ENCODE peak calls at places on chromosome 22, in eight cellular contexts. One of them, this sample, is unnamed.

GRCh38 chr22:17149073-17149815 is 9.8 kb downstream of the HDHD5 start:
- DNase-seq in spleen: peak
- DNase-seq in ovary: no peak
- DNase-seq in activated CD4-positive, alpha-beta T cell treated with anti-CD3 and anti-CD28 coated beads, Interleukin-2, amount 50 U/mL, for 1 hour: no peak
- DNase-seq in stimulated activated CD8-positive, alpha-beta memory T cell treated with anti-CD3 and anti-CD28 coated beads, Interleukin-4, amount 100 ng/mL, for 24 hours: no peak
- DNase-seq in GM20000: no peak
- DNase-seq in foreskin fibroblast: no peak
- DNase-seq in mammary epithelial cell: no peak
- DNase-seq in this sample: no peak

GRCh38 chr22:50191041-50191740 is 5.5 kb downstream of the TRABD start:
- DNase-seq in activated CD4-positive, alpha-beta T cell treated with anti-CD3 and anti-CD28 coated beads, Interleukin-2, amount 50 U/mL, for 1 hour: peak
- DNase-seq in GM20000: peak
- DNase-seq in stimulated activated CD8-positive, alpha-beta memory T cell treated with anti-CD3 and anti-CD28 coated beads, Interleukin-4, amount 100 ng/mL, for 24 hours: peak
- DNase-seq in ovary: peak
- DNase-seq in foreskin fibroblast: no peak
- DNase-seq in mammary epithelial cell: no peak
- DNase-seq in spleen: peak
- DNase-seq in this sample: no peak

GRCh38 chr22:37304595-37305343 is 22.5 kb downstream of the CYTH4 start:
- DNase-seq in mammary epithelial cell: peak
- DNase-seq in spleen: no peak
- DNase-seq in GM20000: no peak
- DNase-seq in activated CD4-positive, alpha-beta T cell treated with anti-CD3 and anti-CD28 coated beads, Interleukin-2, amount 50 U/mL, for 1 hour: no peak
- DNase-seq in foreskin fibroblast: peak
- DNase-seq in ovary: no peak
- DNase-seq in stimulated activated CD8-positive, alpha-beta memory T cell treated with anti-CD3 and anti-CD28 coated beads, Interleukin-4, amount 100 ng/mL, for 24 hours: no peak
- DNase-seq in this sample: no peak

GRCh38 chr22:23781065-23781464 is 5.7 kb upstream of the SMARCB1 start:
- DNase-seq in GM20000: no peak
- DNase-seq in ovary: no peak
- DNase-seq in foreskin fibroblast: no peak
- DNase-seq in activated CD4-positive, alpha-beta T cell treated with anti-CD3 and anti-CD28 coated beads, Interleukin-2, amount 50 U/mL, for 1 hour: no peak
- DNase-seq in mammary epithelial cell: no peak
- DNase-seq in spleen: no peak
- DNase-seq in stimulated activated CD8-positive, alpha-beta memory T cell treated with anti-CD3 and anti-CD28 coated beads, Interleukin-4, amount 100 ng/mL, for 24 hours: no peak
- DNase-seq in this sample: no peak

GRCh38 chr22:44354288-44354687 is 41.5 kb upstream of the SHISAL1 start:
- DNase-seq in mammary epithelial cell: no peak
- DNase-seq in spleen: peak
- DNase-seq in stimulated activated CD8-positive, alpha-beta memory T cell treated with anti-CD3 and anti-CD28 coated beads, Interleukin-4, amount 100 ng/mL, for 24 hours: no peak
- DNase-seq in foreskin fibroblast: no peak
- DNase-seq in ovary: peak
- DNase-seq in GM20000: no peak
- DNase-seq in activated CD4-positive, alpha-beta T cell treated with anti-CD3 and anti-CD28 coated beads, Interleukin-2, amount 50 U/mL, for 1 hour: no peak
- DNase-seq in this sample: no peak

GRCh38 chr22:36762687-36763260 is 13.1 kb downstream of the IFT27 start:
- DNase-seq in GM20000: no peak
- DNase-seq in foreskin fibroblast: peak
- DNase-seq in spleen: peak
- DNase-seq in activated CD4-positive, alpha-beta T cell treated with anti-CD3 and anti-CD28 coated beads, Interleukin-2, amount 50 U/mL, for 1 hour: no peak
- DNase-seq in stimulated activated CD8-positive, alpha-beta memory T cell treated with anti-CD3 and anti-CD28 coated beads, Interleukin-4, amount 100 ng/mL, for 24 hours: no peak
- DNase-seq in ovary: peak
- DNase-seq in mammary epithelial cell: no peak
- DNase-seq in this sample: peak

GRCh38 chr22:24834845-24835570 is 29.0 kb downstream of the SGSM1 start:
- DNase-seq in foreskin fibroblast: peak
- DNase-seq in spleen: peak
- DNase-seq in stimulated activated CD8-positive, alpha-beta memory T cell treated with anti-CD3 and anti-CD28 coated beads, Interleukin-4, amount 100 ng/mL, for 24 hours: no peak
- DNase-seq in GM20000: no peak
- DNase-seq in activated CD4-positive, alpha-beta T cell treated with anti-CD3 and anti-CD28 coated beads, Interleukin-2, amount 50 U/mL, for 1 hour: no peak
- DNase-seq in ovary: no peak
- DNase-seq in mammary epithelial cell: peak
- DNase-seq in this sample: no peak

GRCh38 chr22:37126383-37126782 is 16.9 kb upstream of the TMPRSS6 start:
- DNase-seq in foreskin fibroblast: no peak
- DNase-seq in mammary epithelial cell: no peak
- DNase-seq in GM20000: no peak
- DNase-seq in ovary: no peak
- DNase-seq in spleen: no peak
- DNase-seq in activated CD4-positive, alpha-beta T cell treated with anti-CD3 and anti-CD28 coated beads, Interleukin-2, amount 50 U/mL, for 1 hour: no peak
- DNase-seq in stimulated activated CD8-positive, alpha-beta memory T cell treated with anti-CD3 and anti-CD28 coated beads, Interleukin-4, amount 100 ng/mL, for 24 hours: no peak
- DNase-seq in this sample: no peak

GRCh38 chr22:39932166-39932565 is 28.0 kb upstream of the TMA7B start:
- DNase-seq in spleen: no peak
- DNase-seq in activated CD4-positive, alpha-beta T cell treated with anti-CD3 and anti-CD28 coated beads, Interleukin-2, amount 50 U/mL, for 1 hour: no peak
- DNase-seq in mammary epithelial cell: no peak
- DNase-seq in GM20000: no peak
- DNase-seq in stimulated activated CD8-positive, alpha-beta memory T cell treated with anti-CD3 and anti-CD28 coated beads, Interleukin-4, amount 100 ng/mL, for 24 hours: no peak
- DNase-seq in foreskin fibroblast: no peak
- DNase-seq in ovary: no peak
- DNase-seq in this sample: no peak

GRCh38 chr22:30423296-30423958 is 2.1 kb upstream of the MTFP1 start:
- DNase-seq in spleen: peak
- DNase-seq in stimulated activated CD8-positive, alpha-beta memory T cell treated with anti-CD3 and anti-CD28 coated beads, Interleukin-4, amount 100 ng/mL, for 24 hours: peak
- DNase-seq in foreskin fibroblast: no peak
- DNase-seq in ovary: no peak
- DNase-seq in mammary epithelial cell: peak
- DNase-seq in activated CD4-positive, alpha-beta T cell treated with anti-CD3 and anti-CD28 coated beads, Interleukin-2, amount 50 U/mL, for 1 hour: peak
- DNase-seq in GM20000: no peak
- DNase-seq in this sample: no peak

GRCh38 chr22:39242809-39243442 is 1.9 kb downstream of the PDGFB start:
- DNase-seq in stimulated activated CD8-positive, alpha-beta memory T cell treated with anti-CD3 and anti-CD28 coated beads, Interleukin-4, amount 100 ng/mL, for 24 hours: no peak
- DNase-seq in activated CD4-positive, alpha-beta T cell treated with anti-CD3 and anti-CD28 coated beads, Interleukin-2, amount 50 U/mL, for 1 hour: peak
- DNase-seq in ovary: no peak
- DNase-seq in foreskin fibroblast: no peak
- DNase-seq in spleen: no peak
- DNase-seq in GM20000: no peak
- DNase-seq in mammary epithelial cell: peak
- DNase-seq in this sample: no peak

GRCh38 chr22:39471421-39472141 is 14.8 kb downstream of the MGAT3 start:
- DNase-seq in foreskin fibroblast: peak
- DNase-seq in activated CD4-positive, alpha-beta T cell treated with anti-CD3 and anti-CD28 coated beads, Interleukin-2, amount 50 U/mL, for 1 hour: no peak
- DNase-seq in spleen: no peak
- DNase-seq in GM20000: peak
- DNase-seq in mammary epithelial cell: peak
- DNase-seq in ovary: no peak
- DNase-seq in stimulated activated CD8-positive, alpha-beta memory T cell treated with anti-CD3 and anti-CD28 coated beads, Interleukin-4, amount 100 ng/mL, for 24 hours: no peak
- DNase-seq in this sample: peak

GRCh38 chr22:45503816-45504702 is 1.4 kb downstream of the FBLN1 start:
- DNase-seq in ovary: peak
- DNase-seq in GM20000: no peak
- DNase-seq in spleen: no peak
- DNase-seq in foreskin fibroblast: peak
- DNase-seq in stimulated activated CD8-positive, alpha-beta memory T cell treated with anti-CD3 and anti-CD28 coated beads, Interleukin-4, amount 100 ng/mL, for 24 hours: no peak
- DNase-seq in activated CD4-positive, alpha-beta T cell treated with anti-CD3 and anti-CD28 coated beads, Interleukin-2, amount 50 U/mL, for 1 hour: no peak
- DNase-seq in mammary epithelial cell: peak
- DNase-seq in this sample: peak

GRCh38 chr22:30802202-30803166 is 107.8 kb downstream of the OSBP2 start:
- DNase-seq in foreskin fibroblast: peak
- DNase-seq in ovary: peak
- DNase-seq in GM20000: peak
- DNase-seq in mammary epithelial cell: peak
- DNase-seq in activated CD4-positive, alpha-beta T cell treated with anti-CD3 and anti-CD28 coated beads, Interleukin-2, amount 50 U/mL, for 1 hour: peak
- DNase-seq in spleen: peak
- DNase-seq in stimulated activated CD8-positive, alpha-beta memory T cell treated with anti-CD3 and anti-CD28 coated beads, Interleukin-4, amount 100 ng/mL, for 24 hours: peak
- DNase-seq in this sample: peak

GRCh38 chr22:37043828-37044538 is 7.6 kb upstream of the KCTD17 start:
- DNase-seq in spleen: peak
- DNase-seq in mammary epithelial cell: peak
- DNase-seq in stimulated activated CD8-positive, alpha-beta memory T cell treated with anti-CD3 and anti-CD28 coated beads, Interleukin-4, amount 100 ng/mL, for 24 hours: peak
- DNase-seq in foreskin fibroblast: peak
- DNase-seq in ovary: peak
- DNase-seq in activated CD4-positive, alpha-beta T cell treated with anti-CD3 and anti-CD28 coated beads, Interleukin-2, amount 50 U/mL, for 1 hour: peak
- DNase-seq in GM20000: peak
- DNase-seq in this sample: peak

GRCh38 chr22:20852076-20852475 is 6.5 kb downstream of the PI4KA start:
- DNase-seq in GM20000: no peak
- DNase-seq in mammary epithelial cell: no peak
- DNase-seq in stimulated activated CD8-positive, alpha-beta memory T cell treated with anti-CD3 and anti-CD28 coated beads, Interleukin-4, amount 100 ng/mL, for 24 hours: no peak
- DNase-seq in spleen: no peak
- DNase-seq in ovary: no peak
- DNase-seq in activated CD4-positive, alpha-beta T cell treated with anti-CD3 and anti-CD28 coated beads, Interleukin-2, amount 50 U/mL, for 1 hour: no peak
- DNase-seq in foreskin fibroblast: no peak
- DNase-seq in this sample: no peak

GRCh38 chr22:28605362-28605761 is 74.3 kb downstream of the TTC28 start:
- DNase-seq in activated CD4-positive, alpha-beta T cell treated with anti-CD3 and anti-CD28 coated beads, Interleukin-2, amount 50 U/mL, for 1 hour: no peak
- DNase-seq in spleen: no peak
- DNase-seq in GM20000: no peak
- DNase-seq in foreskin fibroblast: no peak
- DNase-seq in ovary: no peak
- DNase-seq in stimulated activated CD8-positive, alpha-beta memory T cell treated with anti-CD3 and anti-CD28 coated beads, Interleukin-4, amount 100 ng/mL, for 24 hours: no peak
- DNase-seq in mammary epithelial cell: no peak
- DNase-seq in this sample: no peak

GRCh38 chr22:39434243-39434653 is 22.6 kb upstream of the MGAT3 start:
- DNase-seq in stimulated activated CD8-positive, alpha-beta memory T cell treated with anti-CD3 and anti-CD28 coated beads, Interleukin-4, amount 100 ng/mL, for 24 hours: no peak
- DNase-seq in foreskin fibroblast: no peak
- DNase-seq in spleen: no peak
- DNase-seq in ovary: no peak
- DNase-seq in mammary epithelial cell: no peak
- DNase-seq in activated CD4-positive, alpha-beta T cell treated with anti-CD3 and anti-CD28 coated beads, Interleukin-2, amount 50 U/mL, for 1 hour: no peak
- DNase-seq in GM20000: no peak
- DNase-seq in this sample: no peak

GRCh38 chr22:37002633-37003032 is 16.6 kb downstream of the TST start:
- DNase-seq in ovary: no peak
- DNase-seq in activated CD4-positive, alpha-beta T cell treated with anti-CD3 and anti-CD28 coated beads, Interleukin-2, amount 50 U/mL, for 1 hour: no peak
- DNase-seq in spleen: no peak
- DNase-seq in stimulated activated CD8-positive, alpha-beta memory T cell treated with anti-CD3 and anti-CD28 coated beads, Interleukin-4, amount 100 ng/mL, for 24 hours: no peak
- DNase-seq in mammary epithelial cell: no peak
- DNase-seq in foreskin fibroblast: no peak
- DNase-seq in GM20000: no peak
- DNase-seq in this sample: no peak

GRCh38 chr22:25814685-25815084 is 72.7 kb downstream of the MYO18B start:
- DNase-seq in foreskin fibroblast: no peak
- DNase-seq in spleen: no peak
- DNase-seq in GM20000: no peak
- DNase-seq in stimulated activated CD8-positive, alpha-beta memory T cell treated with anti-CD3 and anti-CD28 coated beads, Interleukin-4, amount 100 ng/mL, for 24 hours: no peak
- DNase-seq in mammary epithelial cell: no peak
- DNase-seq in activated CD4-positive, alpha-beta T cell treated with anti-CD3 and anti-CD28 coated beads, Interleukin-2, amount 50 U/mL, for 1 hour: no peak
- DNase-seq in ovary: no peak
- DNase-seq in this sample: no peak

GRCh38 chr22:48782817-48783511 is 1044.7 kb downstream of the BRD1 start:
- DNase-seq in activated CD4-positive, alpha-beta T cell treated with anti-CD3 and anti-CD28 coated beads, Interleukin-2, amount 50 U/mL, for 1 hour: no peak
- DNase-seq in foreskin fibroblast: no peak
- DNase-seq in spleen: no peak
- DNase-seq in stimulated activated CD8-positive, alpha-beta memory T cell treated with anti-CD3 and anti-CD28 coated beads, Interleukin-4, amount 100 ng/mL, for 24 hours: no peak
- DNase-seq in mammary epithelial cell: no peak
- DNase-seq in ovary: no peak
- DNase-seq in GM20000: no peak
- DNase-seq in this sample: no peak

GRCh38 chr22:22410121-22410520 is 98.4 kb downstream of the ZNF280B start:
- DNase-seq in GM20000: no peak
- DNase-seq in mammary epithelial cell: no peak
- DNase-seq in activated CD4-positive, alpha-beta T cell treated with anti-CD3 and anti-CD28 coated beads, Interleukin-2, amount 50 U/mL, for 1 hour: no peak
- DNase-seq in foreskin fibroblast: no peak
- DNase-seq in stimulated activated CD8-positive, alpha-beta memory T cell treated with anti-CD3 and anti-CD28 coated beads, Interleukin-4, amount 100 ng/mL, for 24 hours: no peak
- DNase-seq in spleen: peak
- DNase-seq in ovary: peak
- DNase-seq in this sample: no peak

GRCh38 chr22:30115705-30116104 is 35.4 kb downstream of the HORMAD2 start:
- DNase-seq in foreskin fibroblast: peak
- DNase-seq in spleen: no peak
- DNase-seq in GM20000: no peak
- DNase-seq in mammary epithelial cell: peak
- DNase-seq in stimulated activated CD8-positive, alpha-beta memory T cell treated with anti-CD3 and anti-CD28 coated beads, Interleukin-4, amount 100 ng/mL, for 24 hours: no peak
- DNase-seq in activated CD4-positive, alpha-beta T cell treated with anti-CD3 and anti-CD28 coated beads, Interleukin-2, amount 50 U/mL, for 1 hour: no peak
- DNase-seq in ovary: no peak
- DNase-seq in this sample: no peak

GRCh38 chr22:28955817-28956216 is 72.4 kb downstream of the ZNRF3 start:
- DNase-seq in activated CD4-positive, alpha-beta T cell treated with anti-CD3 and anti-CD28 coated beads, Interleukin-2, amount 50 U/mL, for 1 hour: peak
- DNase-seq in stimulated activated CD8-positive, alpha-beta memory T cell treated with anti-CD3 and anti-CD28 coated beads, Interleukin-4, amount 100 ng/mL, for 24 hours: peak
- DNase-seq in ovary: no peak
- DNase-seq in foreskin fibroblast: no peak
- DNase-seq in spleen: no peak
- DNase-seq in GM20000: peak
- DNase-seq in mammary epithelial cell: no peak
- DNase-seq in this sample: no peak

GRCh38 chr22:50182176-50183081 is 3.3 kb upstream of the TRABD start:
- DNase-seq in ovary: peak
- DNase-seq in GM20000: no peak
- DNase-seq in foreskin fibroblast: no peak
- DNase-seq in stimulated activated CD8-positive, alpha-beta memory T cell treated with anti-CD3 and anti-CD28 coated beads, Interleukin-4, amount 100 ng/mL, for 24 hours: no peak
- DNase-seq in mammary epithelial cell: no peak
- DNase-seq in spleen: peak
- DNase-seq in activated CD4-positive, alpha-beta T cell treated with anti-CD3 and anti-CD28 coated beads, Interleukin-2, amount 50 U/mL, for 1 hour: no peak
- DNase-seq in this sample: no peak

GRCh38 chr22:30777589-30777988 is 82.9 kb downstream of the OSBP2 start:
- DNase-seq in mammary epithelial cell: no peak
- DNase-seq in spleen: peak
- DNase-seq in foreskin fibroblast: no peak
- DNase-seq in GM20000: no peak
- DNase-seq in stimulated activated CD8-positive, alpha-beta memory T cell treated with anti-CD3 and anti-CD28 coated beads, Interleukin-4, amount 100 ng/mL, for 24 hours: no peak
- DNase-seq in activated CD4-positive, alpha-beta T cell treated with anti-CD3 and anti-CD28 coated beads, Interleukin-2, amount 50 U/mL, for 1 hour: no peak
- DNase-seq in ovary: no peak
- DNase-seq in this sample: no peak

GRCh38 chr22:30932661-30933060 is 35.9 kb downstream of the MORC2 start:
- DNase-seq in mammary epithelial cell: no peak
- DNase-seq in GM20000: no peak
- DNase-seq in foreskin fibroblast: no peak
- DNase-seq in ovary: no peak
- DNase-seq in spleen: no peak
- DNase-seq in stimulated activated CD8-positive, alpha-beta memory T cell treated with anti-CD3 and anti-CD28 coated beads, Interleukin-4, amount 100 ng/mL, for 24 hours: no peak
- DNase-seq in activated CD4-positive, alpha-beta T cell treated with anti-CD3 and anti-CD28 coated beads, Interleukin-2, amount 50 U/mL, for 1 hour: no peak
- DNase-seq in this sample: no peak

GRCh38 chr22:24025475-24025874 is 14.4 kb downstream of the CABIN1 start:
- DNase-seq in stimulated activated CD8-positive, alpha-beta memory T cell treated with anti-CD3 and anti-CD28 coated beads, Interleukin-4, amount 100 ng/mL, for 24 hours: no peak
- DNase-seq in activated CD4-positive, alpha-beta T cell treated with anti-CD3 and anti-CD28 coated beads, Interleukin-2, amount 50 U/mL, for 1 hour: no peak
- DNase-seq in ovary: no peak
- DNase-seq in GM20000: no peak
- DNase-seq in mammary epithelial cell: no peak
- DNase-seq in foreskin fibroblast: no peak
- DNase-seq in spleen: no peak
- DNase-seq in this sample: no peak

GRCh38 chr22:29254283-29254653 is 13.5 kb downstream of the RHBDD3 start:
- DNase-seq in stimulated activated CD8-positive, alpha-beta memory T cell treated with anti-CD3 and anti-CD28 coated beads, Interleukin-4, amount 100 ng/mL, for 24 hours: no peak
- DNase-seq in GM20000: no peak
- DNase-seq in foreskin fibroblast: no peak
- DNase-seq in activated CD4-positive, alpha-beta T cell treated with anti-CD3 and anti-CD28 coated beads, Interleukin-2, amount 50 U/mL, for 1 hour: no peak
- DNase-seq in ovary: no peak
- DNase-seq in mammary epithelial cell: no peak
- DNase-seq in spleen: no peak
- DNase-seq in this sample: no peak

GRCh38 chr22:25161916-25162530 is 37.6 kb upstream of the CRYBB3 start:
- DNase-seq in ovary: no peak
- DNase-seq in stimulated activated CD8-positive, alpha-beta memory T cell treated with anti-CD3 and anti-CD28 coated beads, Interleukin-4, amount 100 ng/mL, for 24 hours: no peak
- DNase-seq in spleen: peak
- DNase-seq in foreskin fibroblast: no peak
- DNase-seq in GM20000: no peak
- DNase-seq in mammary epithelial cell: no peak
- DNase-seq in activated CD4-positive, alpha-beta T cell treated with anti-CD3 and anti-CD28 coated beads, Interleukin-2, amount 50 U/mL, for 1 hour: no peak
- DNase-seq in this sample: no peak

GRCh38 chr22:27088026-27088425 is 430.6 kb downstream of the MIAT start:
- DNase-seq in mammary epithelial cell: no peak
- DNase-seq in GM20000: no peak
- DNase-seq in activated CD4-positive, alpha-beta T cell treated with anti-CD3 and anti-CD28 coated beads, Interleukin-2, amount 50 U/mL, for 1 hour: no peak
- DNase-seq in ovary: no peak
- DNase-seq in foreskin fibroblast: no peak
- DNase-seq in spleen: no peak
- DNase-seq in stimulated activated CD8-positive, alpha-beta memory T cell treated with anti-CD3 and anti-CD28 coated beads, Interleukin-4, amount 100 ng/mL, for 24 hours: no peak
- DNase-seq in this sample: peak

GRCh38 chr22:24875862-24876506 is 70.0 kb downstream of the SGSM1 start:
- DNase-seq in ovary: no peak
- DNase-seq in foreskin fibroblast: peak
- DNase-seq in GM20000: peak
- DNase-seq in mammary epithelial cell: no peak
- DNase-seq in activated CD4-positive, alpha-beta T cell treated with anti-CD3 and anti-CD28 coated beads, Interleukin-2, amount 50 U/mL, for 1 hour: peak
- DNase-seq in stimulated activated CD8-positive, alpha-beta memory T cell treated with anti-CD3 and anti-CD28 coated beads, Interleukin-4, amount 100 ng/mL, for 24 hours: no peak
- DNase-seq in spleen: no peak
- DNase-seq in this sample: no peak

GRCh38 chr22:36433318-36434231 is 45.8 kb upstream of the MYH9 start:
- DNase-seq in activated CD4-positive, alpha-beta T cell treated with anti-CD3 and anti-CD28 coated beads, Interleukin-2, amount 50 U/mL, for 1 hour: no peak
- DNase-seq in stimulated activated CD8-positive, alpha-beta memory T cell treated with anti-CD3 and anti-CD28 coated beads, Interleukin-4, amount 100 ng/mL, for 24 hours: no peak
- DNase-seq in mammary epithelial cell: no peak
- DNase-seq in ovary: no peak
- DNase-seq in GM20000: no peak
- DNase-seq in foreskin fibroblast: no peak
- DNase-seq in spleen: no peak
- DNase-seq in this sample: no peak